ENCODE peak calls at places on chromosomes 2 and 18, in nine cellular contexts. K, B, M, F, J, D, Z, N and R are unnamed samples.

GRCh38 chr2:231132126-231132525 is 7.3 kb upstream of the HTR2B start:
- DNase-seq in K (no peak), B (peak; percentile 79), M (no peak), F (no peak), J (no peak), D (no peak), Z (no peak), N (no peak), R (no peak)

GRCh38 chr2:75140288-75140687 is 59.0 kb downstream of the TACR1 start:
- DNase-seq in K (no peak), B (no peak), M (no peak), F (no peak), J (no peak), D (no peak), Z (no peak), N (no peak), R (no peak)

GRCh38 chr2:48651127-48651526 is 33.5 kb downstream of the GTF2A1L start:
- DNase-seq in K (no peak), B (peak; percentile 76), M (no peak), F (peak; percentile 36), J (no peak), D (no peak), Z (no peak), N (no peak), R (no peak)

GRCh38 chr2:48946444-48947048 is 191.0 kb upstream of the LHCGR start:
- DNase-seq in K (peak; percentile 5), B (peak; percentile 43), M (no peak), F (peak; percentile 21), J (no peak), D (peak; percentile 68), Z (no peak), N (peak; percentile 50), R (peak; percentile 27)

GRCh38 chr18:49400398-49401072 is 59.9 kb downstream of the DYM start:
- DNase-seq in K (no peak), B (peak; percentile 48), M (no peak), F (no peak), J (no peak), D (no peak), Z (no peak), N (no peak), R (no peak)

GRCh38 chr2:121355488-121355887 is 70.5 kb upstream of the TFCP2L1 start:
- DNase-seq in K (no peak), B (no peak), M (no peak), F (no peak), J (no peak), D (no peak), Z (no peak), N (no peak), R (no peak)

GRCh38 chr2:217903859-217904613 is 98.8 kb downstream of the TNS1 start:
- DNase-seq in K (no peak), B (peak; percentile 72), M (no peak), F (no peak), J (peak; percentile 91), D (no peak), Z (peak; percentile 91), N (no peak), R (no peak)

GRCh38 chr2:233267516-233268245 is 16.2 kb downstream of the ATG16L1 start:
- DNase-seq in K (peak; percentile 83), B (no peak), M (no peak), F (no peak), J (no peak), D (peak; percentile 83), Z (no peak), N (no peak), R (peak; percentile 75)

GRCh38 chr2:1047485-1047884 is 96.8 kb downstream of the SNTG2 start:
- DNase-seq in K (no peak), B (no peak), M (no peak), F (no peak), J (no peak), D (no peak), Z (no peak), N (no peak), R (peak; percentile 32)